ENCODE peak calls at places on chromosomes 6 and 20, in eight cellular contexts. D is mesendoderm; J is iris pigment epithelial cell; K is SK-MEL-5; H is MV-4-11; G is activated CD4-positive, alpha-beta T cell treated with anti-CD3 and anti-CD28 coated beads, Interleukin-2, amount 50 U/mL, for 4 hours; U is KG1; Z is effector memory CD4-positive, alpha-beta T cell. E is an unnamed sample.

GRCh38 chr6:209432-210103 is 82.7 kb upstream of the DUSP22 start:
- DNase-seq in D (no peak), J (no peak), K (no peak), H (no peak), G (peak), U (no peak), Z (no peak), E (no peak)

GRCh38 chr20:38479596-38479995 is 7.0 kb downstream of the RALGAPB start:
- DNase-seq in D (no peak), J (no peak), K (no peak), H (no peak), G (no peak), U (no peak), Z (no peak), E (no peak)

GRCh38 chr6:65671922-65672321 is 35.1 kb downstream of the EYS start:
- DNase-seq in D (peak), J (no peak), K (no peak), H (no peak), G (no peak), U (no peak), Z (no peak), E (no peak)

GRCh38 chr20:45878076-45878731 is 2.8 kb upstream of the ZSWIM1 start:
- DNase-seq in D (no peak), J (no peak), K (no peak), H (no peak), G (no peak), U (no peak), Z (no peak), E (no peak)

GRCh38 chr20:20019123-20019522 is 2.0 kb downstream of the NAA20 start:
- DNase-seq in D (no peak), J (no peak), K (no peak), H (no peak), G (no peak), U (no peak), Z (no peak), E (no peak)

GRCh38 chr20:46959081-46959692 is 64.5 kb downstream of the EYA2 start:
- DNase-seq in D (no peak), J (peak), K (no peak), H (no peak), G (no peak), U (no peak), Z (no peak), E (no peak)

GRCh38 chr6:159919011-159919511 is 28.3 kb downstream of the MAS1 start:
- DNase-seq in D (no peak), J (peak), K (no peak), H (peak), G (no peak), U (no peak), Z (no peak), E (no peak)

GRCh38 chr6:113094781-113095180 is 747.7 kb downstream of the RFPL4B start:
- DNase-seq in D (no peak), J (peak), K (no peak), H (no peak), G (no peak), U (no peak), Z (no peak), E (no peak)

GRCh38 chr6:36624461-36625160 is 30.4 kb downstream of the SRSF3 start:
- DNase-seq in D (no peak), J (no peak), K (no peak), H (no peak), G (no peak), U (no peak), Z (no peak), E (no peak)

GRCh38 chr6:34745277-34746103 is 11.8 kb upstream of the SNRPC start:
- DNase-seq in D (no peak), J (peak), K (no peak), H (no peak), G (no peak), U (no peak), Z (no peak), E (no peak)

GRCh38 chr6:25138697-25139051 is 140.5 kb upstream of the CARMIL1 start:
- DNase-seq in D (no peak), J (peak), K (no peak), H (no peak), G (no peak), U (no peak), Z (no peak), E (no peak)

GRCh38 chr6:29651413-29652197 is 5.3 kb upstream of the MOG start:
- DNase-seq in D (peak), J (peak), K (peak), H (peak), G (no peak), U (no peak), Z (no peak), E (no peak)

GRCh38 chr6:35651244-35651643 is 37.5 kb downstream of the FKBP5 start:
- DNase-seq in D (no peak), J (no peak), K (no peak), H (no peak), G (no peak), U (no peak), Z (no peak), E (no peak)

GRCh38 chr6:143328885-143329284 is 121.6 kb downstream of the ADAT2 start:
- DNase-seq in D (peak), J (peak), K (no peak), H (no peak), G (no peak), U (no peak), Z (no peak), E (no peak)

GRCh38 chr6:32947552-32948465 is 5.1 kb downstream of the HLA-DMA start:
- DNase-seq in D (peak), J (peak), K (peak), H (peak), G (peak), U (no peak), Z (peak), E (no peak)

GRCh38 chr20:60087563-60088105 is 129.4 kb downstream of the CDH26 start:
- DNase-seq in D (no peak), J (no peak), K (no peak), H (no peak), G (no peak), U (no peak), Z (no peak), E (no peak)

GRCh38 chr6:48184644-48185043 is 73.6 kb upstream of the PTCHD4 start:
- DNase-seq in D (no peak), J (no peak), K (no peak), H (no peak), G (no peak), U (no peak), Z (no peak), E (no peak)

GRCh38 chr20:46348972-46349741 is 40.9 kb upstream of the CDH22 start:
- DNase-seq in D (peak), J (peak), K (peak), H (no peak), G (peak), U (no peak), Z (no peak), E (peak)

GRCh38 chr20:15673206-15673605 is 900.0 kb downstream of the KIF16B start:
- DNase-seq in D (no peak), J (peak), K (no peak), H (no peak), G (no peak), U (no peak), Z (no peak), E (no peak)

GRCh38 chr6:144931172-144932035 is 646.3 kb downstream of the UTRN start:
- DNase-seq in D (peak), J (peak), K (peak), H (peak), G (peak), U (no peak), Z (no peak), E (no peak)

GRCh38 chr6:106300944-106301343 is 24.6 kb downstream of the ATG5 start:
- DNase-seq in D (peak), J (peak), K (peak), H (peak), G (no peak), U (no peak), Z (no peak), E (no peak)

GRCh38 chr6:87887266-87887665 is 160.4 kb upstream of the SPACA1 start:
- DNase-seq in D (no peak), J (no peak), K (no peak), H (no peak), G (no peak), U (no peak), Z (no peak), E (no peak)

GRCh38 chr20:63777614-63778013 is 38.0 kb downstream of the SLC2A4RG start:
- DNase-seq in D (no peak), J (no peak), K (no peak), H (no peak), G (no peak), U (no peak), Z (no peak), E (no peak)